ENCODE peak calls at places on chromosomes 1 and 21, in seven cellular contexts. K is H1, P is mesenchymal stem cell, Z is neuronal stem cell, J is H9, E is trophoblast cell, B is IMR-90. W is an unnamed sample.
A peak's percentile ranks its signal among the peaks of the same experiment; 100 is the strongest.

GRCh38 chr1:2499986-2500596 is 24.0 kb downstream of the PLCH2 start:
- DNase-seq in Z (no peak), B (no peak), K (no peak), J (no peak), E (no peak), P (no peak), W (no peak)

GRCh38 chr1:108077991-108078390 is 113.0 kb upstream of the VAV3 start:
- DNase-seq in K (no peak), P (no peak), J (no peak), E (no peak), Z (no peak), B (no peak), W (no peak)

GRCh38 chr1:169894424-169895145 is 889 bp upstream of the SCYL3 start:
- DNase-seq in P (no peak), E (peak; percentile 3), Z (no peak), K (no peak), J (no peak), B (no peak), W (no peak)

GRCh38 chr1:41674501-41674900 is 190.0 kb upstream of the EDN2 start:
- DNase-seq in E (no peak), B (no peak), P (no peak), J (no peak), K (no peak), Z (no peak), W (no peak)

GRCh38 chr1:26983863-26984262 is 9.6 kb upstream of the TRNP1 start:
- DNase-seq in E (no peak), K (no peak), Z (no peak), P (no peak), J (no peak), B (peak; percentile 44), W (no peak)

GRCh38 chr1:21909787-21910503 is 27.2 kb downstream of the HSPG2 start:
- DNase-seq in K (no peak), E (no peak), J (no peak), B (peak; percentile 60), P (peak; percentile 61), Z (peak; percentile 47), W (peak; percentile 71)

GRCh38 chr1:25869909-25870606 is 5.5 kb downstream of the PAQR7 start:
- DNase-seq in E (no peak), P (no peak), Z (no peak), J (no peak), B (no peak), K (no peak), W (no peak)

GRCh38 chr1:9753121-9753531 is 70.6 kb downstream of the CLSTN1 start:
- DNase-seq in B (peak; percentile 86), P (peak; percentile 46), K (no peak), E (no peak), J (no peak), Z (no peak), W (peak; percentile 31)

GRCh38 chr1:22750671-22751016 is 40.0 kb downstream of the EPHB2 start:
- DNase-seq in Z (no peak), P (no peak), B (no peak), E (peak; percentile 50), J (no peak), K (no peak), W (no peak)

DNA sequence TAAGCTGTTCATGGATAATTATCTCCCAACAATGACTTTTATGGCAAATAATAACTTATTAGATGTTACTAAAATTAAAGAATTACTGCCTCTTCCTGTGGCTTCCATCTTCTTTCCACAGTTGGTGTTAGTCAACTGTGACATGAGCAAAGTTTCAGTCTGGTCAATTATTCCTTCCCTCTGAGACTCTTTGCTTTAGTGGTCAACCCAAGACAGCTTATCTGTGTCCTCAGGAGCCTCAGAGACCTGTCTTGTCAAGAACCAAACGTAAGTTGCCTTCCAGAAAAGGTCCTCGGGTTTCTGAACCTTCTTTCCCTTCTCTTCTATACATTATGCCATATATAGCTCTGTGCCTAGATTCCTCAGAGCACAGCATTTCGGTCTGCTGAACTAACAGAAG is 263.2 kb upstream of the ZP4 start:
- DNase-seq in P (no peak), K (no peak), E (no peak), B (no peak), Z (no peak), J (no peak), W (no peak)
- H3K23ac ChIP-seq in P (no peak overlapping the region), K (no peak overlapping the region), E (no peak overlapping the region), B (no peak overlapping the region), Z (no peak overlapping the region), J (no peak overlapping the region), W (no peak overlapping the region)

GRCh38 chr21:35359076-35359475 is 310.0 kb upstream of the RUNX1 start:
- DNase-seq in K (no peak), E (no peak), Z (no peak), J (no peak), B (no peak), P (no peak), W (no peak)
- H3K23ac ChIP-seq in K (no peak overlapping the region), E (no peak overlapping the region), Z (no peak overlapping the region), J (no peak overlapping the region), B (no peak overlapping the region), P (no peak overlapping the region), W (no peak overlapping the region)

GRCh38 chr1:177566495-177566894 is 395.7 kb downstream of the BRINP2 start:
- DNase-seq in E (no peak), B (no peak), Z (no peak), J (no peak), K (no peak), P (no peak), W (no peak)
- H3K23ac ChIP-seq in E (no peak overlapping the region), B (no peak overlapping the region), Z (no peak overlapping the region), J (no peak overlapping the region), K (no peak overlapping the region), P (no peak overlapping the region), W (no peak overlapping the region)

DNA sequence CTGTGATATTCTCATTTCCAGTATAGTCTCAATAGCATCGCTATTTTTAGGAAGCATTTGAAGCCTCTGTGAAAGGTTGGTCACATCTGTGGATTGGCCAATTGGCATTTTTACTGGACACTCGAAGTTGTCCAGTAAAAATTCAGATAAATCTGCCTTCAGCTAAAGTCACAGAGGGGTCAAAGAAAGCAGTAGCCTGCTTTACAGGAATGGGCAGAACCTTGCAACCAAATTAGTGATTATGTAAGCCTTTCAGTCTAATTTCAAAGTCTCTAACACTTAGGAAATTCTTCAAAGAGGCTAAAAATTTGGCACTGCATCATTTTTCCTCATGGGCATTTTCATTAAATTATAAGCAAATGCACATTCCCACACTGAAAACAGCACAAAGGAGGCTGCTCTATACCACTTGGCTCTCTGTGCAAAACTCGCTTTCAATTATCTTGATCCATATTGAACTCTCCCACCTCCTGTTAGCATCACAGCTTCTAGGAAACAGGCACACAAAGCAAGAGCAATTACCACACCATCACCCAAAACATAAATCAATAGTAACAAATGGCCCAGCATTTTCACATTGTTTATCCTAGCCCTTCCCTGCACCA is 318.5 kb upstream of the DUSP10 start:
- DNase-seq in P (no peak), E (no peak), Z (no peak), B (no peak), J (no peak), K (no peak), W (no peak)
- H3K23ac ChIP-seq in P (no peak overlapping the region), E (no peak overlapping the region), Z (no peak overlapping the region), B (no peak overlapping the region), J (no peak overlapping the region), K (no peak overlapping the region), W (no peak overlapping the region)

GRCh38 chr1:65979645-65980044 is 186.9 kb downstream of the PDE4B start:
- DNase-seq in E (no peak), K (no peak), J (no peak), P (no peak), B (no peak), Z (no peak), W (no peak)
- H3K23ac ChIP-seq in E (no peak overlapping the region), K (no peak overlapping the region), J (no peak overlapping the region), P (no peak overlapping the region), B (no peak overlapping the region), Z (no peak overlapping the region), W (no peak overlapping the region)

DNA sequence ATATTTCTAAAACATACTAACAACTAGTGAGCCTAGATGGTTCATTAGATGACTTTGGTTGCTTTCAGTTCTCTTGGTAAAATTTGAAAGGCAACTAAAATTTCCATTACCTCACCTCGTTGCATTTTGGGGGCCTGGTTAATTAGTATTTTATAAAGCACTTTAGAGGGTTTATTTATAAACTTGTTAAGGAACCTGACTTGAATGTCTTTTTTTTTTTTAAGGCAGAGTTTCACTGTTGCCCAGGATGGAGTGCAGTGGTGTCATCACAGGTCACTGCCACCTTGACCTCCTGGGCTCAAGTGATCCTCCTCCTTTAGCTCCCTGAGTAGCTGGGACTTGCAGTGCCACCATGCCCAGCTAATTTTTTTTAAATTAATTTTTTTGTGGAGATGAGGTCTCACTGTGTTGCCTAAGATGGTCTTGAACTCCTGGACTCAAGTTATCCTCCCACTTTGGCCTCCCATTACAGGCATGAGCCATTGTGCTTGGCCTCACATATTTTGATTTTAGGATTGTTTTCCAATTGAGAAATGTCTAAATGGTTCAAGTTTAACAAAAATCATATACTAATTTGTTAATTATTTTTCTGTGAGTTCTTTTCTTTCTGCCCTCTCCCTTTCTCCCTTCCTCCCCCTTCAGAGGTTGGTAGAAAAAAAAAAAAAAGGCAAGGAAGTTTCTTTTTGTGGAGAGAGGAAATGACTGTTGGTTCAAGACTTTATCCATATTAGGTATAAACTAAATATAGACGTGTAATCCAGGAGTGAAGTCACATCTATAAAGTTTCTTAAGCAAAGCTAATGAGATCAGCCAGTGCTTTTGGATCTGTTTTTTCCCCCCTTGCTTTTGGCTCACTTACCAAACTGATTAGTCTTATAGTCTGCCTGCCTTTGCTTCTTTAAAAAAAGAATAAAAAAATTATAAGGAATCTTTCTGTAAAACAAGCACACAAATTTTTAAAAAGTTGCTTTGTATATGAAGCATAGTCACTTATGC is 24.7 kb downstream of the CLIC4 start:
- DNase-seq in J (no peak), B (peak; percentile 98), K (no peak), Z (no peak), P (peak; percentile 97), E (no peak), W (no peak)
- H3K23ac ChIP-seq in J (no peak overlapping the region), B (peak overlapping the region; percentile 78), K (no peak overlapping the region), Z (no peak overlapping the region), P (no peak overlapping the region), E (no peak overlapping the region), W (no peak overlapping the region)

GRCh38 chr1:201403359-201403758 is 4.2 kb upstream of the LAD1 start:
- DNase-seq in P (no peak), Z (no peak), K (no peak), E (no peak), J (no peak), B (no peak), W (no peak)

GRCh38 chr1:201404016-201404598 is 5.0 kb upstream of the LAD1 start:
- DNase-seq in B (no peak), E (peak; percentile 18), K (no peak), P (no peak), Z (no peak), J (no peak), W (no peak)

GRCh38 chr1:201405484-201405831 is 6.3 kb upstream of the LAD1 start:
- DNase-seq in E (no peak), B (no peak), J (no peak), Z (no peak), P (no peak), K (no peak), W (no peak)

GRCh38 chr1:201406831-201407406 is 7.8 kb upstream of the LAD1 start:
- DNase-seq in J (no peak), B (no peak), E (no peak), P (no peak), Z (no peak), K (no peak), W (no peak)

GRCh38 chr1:201404722-201405483 is 5.8 kb upstream of the LAD1 start:
- DNase-seq in J (no peak), Z (no peak), E (no peak), P (no peak), K (no peak), B (no peak), W (no peak)
- H3K23ac ChIP-seq in J (no peak overlapping the region), Z (no peak overlapping the region), E (no peak overlapping the region), P (no peak overlapping the region), K (no peak overlapping the region), B (no peak overlapping the region), W (no peak overlapping the region)

GRCh38 chr1:246066553-246066952 is 440.5 kb downstream of the SMYD3 start:
- DNase-seq in J (no peak), K (peak; percentile 10), P (no peak), E (no peak), B (no peak), Z (no peak), W (peak; percentile 88)
- H3K23ac ChIP-seq in J (no peak overlapping the region), K (no peak overlapping the region), P (no peak overlapping the region), E (no peak overlapping the region), B (no peak overlapping the region), Z (no peak overlapping the region), W (no peak overlapping the region)

W was measured in mesendoderm.